ENCODE peak calls at places on chromosomes 7 and 10, in seven cellular contexts. N is HCT116, U is IMR-90, Z is adrenal gland, D is A549, W is tibial nerve, S is suprapubic skin. B is an unnamed sample. For H3K4me1, the result is how much of the 10 kb centered on the place peaks cover.

GRCh38 chr10:93554760-93555432 is 11.6 kb upstream of the FFAR4 start:
- DNase-seq in N (peak), U (peak), Z (peak), D (peak), W (peak), S (peak), B (no peak)

GRCh38 chr10:68276224-68276623 is 44.3 kb upstream of the ATOH7 start:
- DNase-seq in N (no peak), U (no peak), Z (no peak), D (no peak), W (no peak), S (no peak), B (no peak)

GRCh38 chr10:129897851-129898463 is 66.1 kb downstream of the EBF3 start:
- DNase-seq in N (no peak), U (no peak), Z (no peak), D (no peak), W (no peak), S (no peak), B (no peak)

GRCh38 chr10:31709501-31709900 is 219.1 kb downstream of the ARHGAP12 start:
- DNase-seq in N (no peak), U (no peak), Z (no peak), D (no peak), W (no peak), S (no peak), B (no peak)

GRCh38 chr10:121942749-121943148 is 14.9 kb upstream of the ATE1 start:
- DNase-seq in N (no peak), U (peak), Z (peak), D (peak), W (no peak), S (no peak), B (no peak)

GRCh38 chr7:101754432-101755159 is 62.8 kb upstream of the CUX1 start:
- DNase-seq in N (no peak), U (peak), Z (peak), D (peak), W (no peak), S (no peak), B (no peak)

GRCh38 chr7:8379264-8379663 is 54.1 kb upstream of the NXPH1 start:
- DNase-seq in N (no peak), U (no peak), Z (no peak), D (no peak), W (no peak), S (no peak), B (no peak)

GRCh38 chr10:11236234-11236633 is 218.6 kb downstream of the CELF2 start:
- DNase-seq in N (no peak), U (peak), Z (no peak), D (no peak), W (no peak), S (no peak), B (no peak)

GRCh38 chr10:76112826-76113150 is 681.4 kb downstream of the LRMDA start:
- DNase-seq in N (no peak), U (no peak), Z (no peak), D (no peak), W (no peak), S (no peak), B (no peak)

GRCh38 chr7:20438248-20438647 is 107.5 kb downstream of the ITGB8 start:
- DNase-seq in N (no peak), U (no peak), Z (no peak), D (no peak), W (no peak), S (no peak), B (no peak)

GRCh38 chr7:30062587-30062986 is 34.4 kb downstream of the PLEKHA8 start:
- DNase-seq in N (peak), U (peak), Z (no peak), D (peak), W (no peak), S (no peak), B (no peak)

GRCh38 chr7:93817004-93817403 is 73.5 kb downstream of the TFPI2 start:
- DNase-seq in N (no peak), U (no peak), Z (no peak), D (no peak), W (no peak), S (no peak), B (no peak)

GRCh38 chr10:125933693-125934092 is 37.3 kb downstream of the FANK1 start:
- DNase-seq in N (no peak), U (no peak), Z (no peak), D (no peak), W (no peak), S (no peak), B (no peak)

GRCh38 chr7:4702961-4703512 is 20.9 kb downstream of the FOXK1 start:
- DNase-seq in N (no peak), U (no peak), Z (no peak), D (no peak), W (no peak), S (no peak), B (no peak)

GRCh38 chr7:31516680-31517079 is 2.8 kb downstream of the ITPRID1 start:
- DNase-seq in N (no peak), U (no peak), Z (no peak), D (no peak), W (no peak), S (no peak), B (no peak)

GRCh38 chr7:51315393-51316261 is 982 bp downstream of the COBL start:
- DNase-seq in N (peak), U (no peak), Z (no peak), D (peak), W (no peak), S (no peak), B (peak)

GRCh38 chr10:50422259-50422658 is 170.9 kb upstream of the ASAH2 start:
- DNase-seq in N (no peak), U (peak), Z (peak), D (no peak), W (no peak), S (no peak), B (no peak)

GRCh38 chr10:132538790-132539421 is 1.3 kb downstream of the INPP5A start:
- DNase-seq in N (no peak), U (no peak), Z (peak), D (no peak), W (no peak), S (peak), B (peak)

GRCh38 chr10:4347397-4347796 is 478.6 kb upstream of the AKR1E2 start:
- DNase-seq in N (no peak), U (no peak), Z (no peak), D (no peak), W (no peak), S (no peak), B (no peak)

GRCh38 chr10:64586930-64587503 is 1065.8 kb downstream of the REEP3 start:
- DNase-seq in N (no peak), U (no peak), Z (no peak), D (no peak), W (no peak), S (no peak), B (no peak)

GRCh38 chr10:76282122-76283030 is 851.0 kb downstream of the LRMDA start:
- DNase-seq in N (no peak), U (peak), Z (peak), D (peak), W (no peak), S (no peak), B (peak)

GRCh38 chr7:148800677-148801076 is 83.4 kb downstream of the EZH2 start:
- DNase-seq in N (no peak), U (no peak), Z (no peak), D (no peak), W (no peak), S (no peak), B (no peak)

GRCh38 chr7:6026011-6026819 is 5.0 kb upstream of the ANKRD61 start:
- DNase-seq in N (no peak), U (peak), Z (peak), D (peak), W (no peak), S (peak), B (peak)

GRCh38 chr7:3138206-3138605 is 94.5 kb upstream of the CARD11 start:
- DNase-seq in N (no peak), U (no peak), Z (no peak), D (no peak), W (no peak), S (no peak), B (no peak)

GRCh38 chr7:44063894-44064651 is 1.3 kb downstream of the PGAM2 start:
- DNase-seq in N (no peak), U (no peak), Z (no peak), D (no peak), W (no peak), S (peak), B (peak)

GRCh38 chr7:5234852-5235831 is 45.1 kb downstream of the WIPI2 start:
- DNase-seq in N (no peak), U (peak), Z (no peak), D (no peak), W (no peak), S (no peak), B (no peak)

GRCh38 chr7:99392046-99392445 is 16.4 kb downstream of the PDAP1 start:
- DNase-seq in N (no peak), U (no peak), Z (no peak), D (no peak), W (no peak), S (no peak), B (no peak)

GRCh38 chr10:69866688-69867461 is 65.2 kb downstream of the COL13A1 start:
- DNase-seq in N (peak), U (peak), Z (peak), D (no peak), W (no peak), S (no peak), B (peak)

GRCh38 chr10:3652886-3653285 is 132.1 kb downstream of the KLF6 start:
- DNase-seq in N (no peak), U (peak), Z (no peak), D (no peak), W (no peak), S (no peak), B (no peak)

GRCh38 chr7:125355899-125356298 is 426.3 kb upstream of the POT1 start:
- DNase-seq in N (no peak), U (no peak), Z (no peak), D (no peak), W (no peak), S (no peak), B (no peak)

GRCh38 chr7:116354546-116355422 is 144.4 kb downstream of the TES start:
- DNase-seq in N (peak), U (peak), Z (peak), D (peak), W (no peak), S (peak), B (peak)

GRCh38 chr7:35773994-35774393 is 26.9 kb upstream of the SEPTIN7 start:
- DNase-seq in N (no peak), U (no peak), Z (no peak), D (no peak), W (no peak), S (no peak), B (no peak)

GRCh38 chr7:81256991-81257390 is 338.1 kb upstream of the SEMA3C start:
- DNase-seq in N (no peak), U (peak), Z (no peak), D (peak), W (no peak), S (no peak), B (no peak)

GRCh38 chr7:92831716-92832622 is 4.4 kb downstream of the CDK6 start:
- DNase-seq in N (no peak), U (peak), Z (peak), D (peak), W (no peak), S (no peak), B (no peak)

GRCh38 chr7:37097276-37097675 is 351.4 kb downstream of the ELMO1 start:
- DNase-seq in N (no peak), U (no peak), Z (peak), D (no peak), W (no peak), S (no peak), B (no peak)

GRCh38 chr7:23020742-23021401 is 6.9 kb upstream of the HYCC1 start:
- DNase-seq in N (peak), U (peak), Z (no peak), D (peak), W (no peak), S (peak), B (peak)

GRCh38 chr7:1028044-1028770 is 16.1 kb upstream of the GPR146 start:
- DNase-seq in N (peak), U (peak), Z (peak), D (peak), W (peak), S (peak), B (peak)
- TF ChIP-seq POLR2A in N (peak), U (peak), Z (no peak), D (peak), W (peak), S (peak), B (peak)

GRCh38 chr7:73829505-73829904 is 1.3 kb upstream of the CLDN4 start:
- DNase-seq in N (no peak), U (no peak), Z (no peak), D (no peak), W (no peak), S (no peak), B (no peak)
- H3K4me1 ChIP-seq in N (half or more), U (under half), Z (under half), D (half or more), W (under half), S (half or more), B (under half)

GRCh38 chr7:76396039-76396732 is 13.3 kb downstream of the SSC4D start:
- DNase-seq in N (no peak), U (no peak), Z (no peak), D (peak), W (no peak), S (no peak), B (no peak)

GRCh38 chr7:76400248-76400647 is 9.2 kb downstream of the SSC4D start:
- DNase-seq in N (no peak), U (no peak), Z (no peak), D (no peak), W (no peak), S (no peak), B (no peak)

GRCh38 chr7:76394962-76395361 is 14.5 kb downstream of the SSC4D start:
- DNase-seq in N (no peak), U (no peak), Z (no peak), D (no peak), W (no peak), S (peak), B (no peak)

GRCh38 chr7:76393116-76394031 is 16.1 kb downstream of the SSC4D start:
- DNase-seq in N (peak), U (peak), Z (peak), D (peak), W (peak), S (peak), B (peak)

GRCh38 chr7:76397409-76398183 is 11.9 kb downstream of the SSC4D start:
- DNase-seq in N (no peak), U (peak), Z (peak), D (peak), W (peak), S (peak), B (peak)
- TF ChIP-seq POLR2A in N (no peak), U (no peak), Z (no peak), D (peak), W (no peak), S (no peak), B (no peak)

GRCh38 chr7:822692-823276 is 9.5 kb upstream of the SUN1 start:
- DNase-seq in N (no peak), U (no peak), Z (no peak), D (no peak), W (no peak), S (no peak), B (peak)
- H3K4me1 ChIP-seq in N (under half), U (under half), Z (half or more), D (under half), W (under half), S (half or more), B (half or more)

GRCh38 chr7:159147246-159147645 is 2.6 kb upstream of the VIPR2 start:
- DNase-seq in N (no peak), U (no peak), Z (no peak), D (no peak), W (no peak), S (no peak), B (no peak)
- TF ChIP-seq POLR2A in N (no peak), U (no peak), Z (no peak), D (no peak), W (no peak), S (no peak), B (no peak)

GRCh38 chr10:97408496-97408992 is 7.4 kb upstream of the RRP12 start:
- DNase-seq in N (no peak), U (no peak), Z (no peak), D (no peak), W (no peak), S (no peak), B (no peak)

GRCh38 chr10:97412891-97413304 is 11.8 kb upstream of the RRP12 start:
- DNase-seq in N (peak), U (no peak), Z (no peak), D (no peak), W (no peak), S (no peak), B (no peak)

GRCh38 chr10:97407952-97408248 is 6.8 kb upstream of the RRP12 start:
- DNase-seq in N (no peak), U (no peak), Z (no peak), D (no peak), W (no peak), S (no peak), B (no peak)

GRCh38 chr10:97407211-97407951 is 6.2 kb upstream of the RRP12 start:
- DNase-seq in N (peak), U (peak), Z (peak), D (peak), W (no peak), S (no peak), B (peak)

GRCh38 chr10:97411411-97411810 is 10.3 kb upstream of the RRP12 start:
- DNase-seq in N (no peak), U (peak), Z (no peak), D (no peak), W (no peak), S (no peak), B (no peak)
- H3K4me1 ChIP-seq in N (under half), U (under half), Z (under half), D (under half), W (under half), S (under half), B (under half)

DNA sequence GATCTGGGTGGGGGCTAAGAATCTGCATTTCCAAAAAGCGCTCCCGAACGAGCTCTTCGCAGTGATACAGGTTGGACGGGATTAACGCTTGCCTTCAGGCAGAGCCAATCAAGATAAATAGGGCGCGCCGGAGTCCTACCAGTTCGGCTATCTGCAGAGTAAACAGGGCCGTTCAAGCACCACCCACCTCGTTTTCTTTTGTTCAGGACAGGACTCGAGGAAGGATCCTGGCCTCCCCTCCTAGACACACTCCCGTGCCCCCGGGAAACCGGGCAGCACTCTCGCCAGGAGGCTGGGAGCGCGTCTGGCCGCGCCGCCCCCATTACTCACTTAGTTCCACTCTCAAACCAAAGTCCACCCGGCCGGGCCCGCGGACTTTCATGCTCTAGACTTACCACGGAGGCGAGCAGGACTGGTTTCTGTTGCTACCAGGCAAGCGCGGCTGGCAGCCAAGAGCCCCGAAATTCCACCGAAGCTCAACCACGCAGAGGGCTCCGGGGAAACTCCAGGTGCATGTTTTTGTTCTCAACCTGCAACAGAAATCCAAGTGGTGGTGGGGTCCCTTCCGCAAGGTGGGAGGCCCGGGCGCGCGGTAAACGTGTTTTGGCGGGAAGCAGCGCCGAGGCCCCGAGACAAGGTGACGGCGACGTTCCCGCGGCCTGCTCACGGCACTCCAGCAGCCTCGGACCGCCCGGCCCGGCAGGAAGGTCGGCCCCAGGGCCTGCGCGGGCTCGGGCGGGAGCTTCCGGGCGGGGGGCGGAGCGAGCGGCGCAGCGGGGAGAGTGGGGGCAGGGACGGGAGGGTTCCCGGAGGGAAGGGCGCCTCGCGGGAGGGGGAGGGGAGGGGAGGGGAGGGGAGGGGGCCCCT is 12.7 kb downstream of the HNRNPF start:
- DNase-seq in N (no peak), U (peak), Z (peak), D (peak), W (peak), S (peak), B (peak)
- TF ChIP-seq POLR2A in N (no peak), U (peak), Z (no peak), D (peak), W (no peak), S (no peak), B (no peak)

GRCh38 chr10:62623223-62623622 is 181.3 kb upstream of the ADO start:
- DNase-seq in N (no peak), U (no peak), Z (no peak), D (no peak), W (no peak), S (no peak), B (no peak)
- H3K4me1 ChIP-seq in N (under half), U (under half), Z (under half), D (under half), W (under half), S (under half), B (under half)

B was measured in sigmoid colon.